ENCODE peak calls at places on chromosomes 4 and X, in seven cellular contexts. Q is gastrocnemius medialis, O is cardiac fibroblast, N is fibroblast of mammary gland, L is astrocyte, R is uterus, H is stomach. K is an unnamed sample.

GRCh38 chrX:21744721-21745120 is 13.2 kb downstream of the SMPX start:
- DNase-seq in H (no peak), Q (no peak), R (no peak), L (no peak), N (no peak), O (no peak), K (no peak)

GRCh38 chr4:184959309-184959708 is 59.0 kb upstream of the HELT start:
- DNase-seq in N (no peak), L (no peak), O (no peak), H (no peak), Q (no peak), R (no peak), K (no peak)

GRCh38 chr4:149145803-149146202 is 669.8 kb downstream of the IQCM start:
- DNase-seq in R (no peak), L (peak; percentile 54), O (no peak), H (no peak), Q (no peak), N (peak; percentile 77), K (no peak)

GRCh38 chrX:8731579-8732395 is at the start of gene ANOS1:
- DNase-seq in N (no peak), Q (peak; percentile 52), R (no peak), O (peak; percentile 68), L (peak; percentile 47), H (peak; percentile 47), K (peak; percentile 71)

GRCh38 chr4:121226362-121226761 is 62.2 kb upstream of the TNIP3 start:
- DNase-seq in O (no peak), L (no peak), R (no peak), Q (no peak), H (no peak), N (no peak), K (no peak)

GRCh38 chrX:17377047-17377692 is 2.2 kb downstream of the NHS start:
- DNase-seq in N (peak; percentile 53), O (no peak), L (peak; percentile 58), H (peak; percentile 48), Q (no peak), R (peak; percentile 42), K (peak; percentile 81)

GRCh38 chr4:76704133-76704881 is 193.6 kb downstream of the SOWAHB start:
- DNase-seq in R (no peak), L (peak; percentile 69), Q (no peak), H (peak; percentile 70), O (peak; percentile 84), N (peak; percentile 61), K (no peak)

GRCh38 chr4:4574792-4575191 is 32.9 kb upstream of the STX18 start:
- DNase-seq in Q (no peak), L (peak; percentile 86), R (peak; percentile 68), H (no peak), O (peak; percentile 87), N (peak; percentile 75), K (no peak)

GRCh38 chrX:42776195-42776594 is 1.8 kb downstream of the PPP1R2C start:
- DNase-seq in N (peak; percentile 17), R (no peak), H (no peak), L (peak; percentile 40), O (peak; percentile 75), Q (no peak), K (no peak)

GRCh38 chr4:4855293-4856070 is 4.0 kb upstream of the MSX1 start:
- DNase-seq in Q (no peak), R (no peak), O (no peak), N (no peak), H (no peak), L (no peak), K (no peak)

GRCh38 chr4:42008011-42008786 is 17.9 kb downstream of the SLC30A9 start:
- DNase-seq in N (no peak), R (no peak), L (no peak), Q (no peak), O (no peak), H (no peak), K (no peak)

GRCh38 chr4:177638871-177639270 is 196.6 kb upstream of the AGA start:
- DNase-seq in O (no peak), Q (no peak), L (no peak), R (no peak), H (no peak), N (no peak), K (no peak)
- H3K4me3 ChIP-seq in O (no peak overlapping the region), Q (no peak overlapping the region), L (no peak overlapping the region), R (no peak overlapping the region), H (no peak overlapping the region), N (no peak overlapping the region), K (no peak overlapping the region)

GRCh38 chrX:105483011-105483410 is 262.5 kb upstream of the TEX13A start:
- DNase-seq in N (peak; percentile 88), O (peak; percentile 69), Q (no peak), H (no peak), R (no peak), L (peak; percentile 26), K (no peak)
- TF ChIP-seq CTCF in N (no peak), O (no peak), Q (no peak), H (no peak), R (no peak), L (no peak), K (no peak)

DNA sequence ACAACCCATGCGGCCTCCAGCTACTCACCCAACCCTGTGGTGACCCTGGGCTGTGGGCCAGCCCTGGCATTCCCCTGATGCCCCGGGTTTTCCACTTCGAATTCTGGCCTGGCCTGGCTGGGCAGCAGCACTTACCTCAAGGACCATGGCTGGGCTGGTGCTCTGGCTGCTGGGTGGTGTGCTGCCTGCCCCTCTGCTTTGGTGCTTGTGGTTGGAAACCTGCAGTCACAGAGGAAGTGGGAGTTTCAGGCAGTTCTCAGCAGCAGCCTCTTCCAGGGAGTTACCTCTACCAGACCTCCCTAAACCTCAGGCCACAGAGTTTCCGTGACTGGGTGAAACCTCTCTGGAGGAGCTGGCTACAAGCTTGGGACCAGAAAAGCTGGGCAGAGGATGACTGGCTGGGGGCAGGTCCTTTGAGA is at the start of gene CXCR3:
- DNase-seq in Q (no peak), O (no peak), R (no peak), L (peak; percentile 40), N (no peak), H (no peak), K (no peak)
- H3K4me3 ChIP-seq in Q (no peak within 1 kb of the TSS), O (no peak within 1 kb of the TSS), R (no peak within 1 kb of the TSS), L (no peak within 1 kb of the TSS), N (no peak within 1 kb of the TSS), H (peak within 1 kb of the TSS; percentile 11), K (no peak within 1 kb of the TSS)

GRCh38 chr4:11949355-11949754 is 520.7 kb upstream of the HS3ST1 start:
- DNase-seq in R (no peak), N (no peak), Q (no peak), L (no peak), O (no peak), H (no peak), K (no peak)

DNA sequence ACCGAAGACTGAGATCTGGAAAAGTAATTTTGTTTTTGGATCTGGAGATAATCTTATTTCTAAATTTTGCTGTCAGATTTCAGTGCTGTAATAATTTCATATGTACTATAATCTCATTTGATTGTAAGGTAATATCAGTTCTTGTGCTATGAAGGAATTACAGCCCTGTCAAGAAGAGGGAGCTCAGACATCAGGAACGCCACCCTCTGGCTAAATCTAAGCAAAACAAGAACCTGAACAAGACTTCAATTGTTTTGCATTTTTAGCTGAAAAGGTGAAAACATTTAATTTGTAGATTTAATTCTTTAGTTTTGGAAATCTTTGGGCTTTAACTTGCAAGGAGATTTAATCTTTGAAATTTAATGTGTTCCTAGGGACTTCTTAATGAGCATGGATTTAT is 525.4 kb upstream of the HS3ST1 start:
- DNase-seq in R (no peak), L (no peak), Q (no peak), O (peak; percentile 84), H (no peak), N (peak; percentile 30), K (no peak)
- TF ChIP-seq CTCF in R (peak; percentile 13), L (peak; percentile 29), Q (no peak), O (peak; percentile 53), H (no peak), N (peak; percentile 30), K (no peak)

GRCh38 chrX:6226646-6227444 is 1.8 kb downstream of the NLGN4X start:
- DNase-seq in N (no peak), L (no peak), Q (no peak), O (no peak), R (no peak), H (no peak), K (no peak)
- H3K4me3 ChIP-seq in N (no peak overlapping the region), L (peak overlapping the region; percentile 52), Q (no peak overlapping the region), O (no peak overlapping the region), R (peak overlapping the region; percentile 26), H (peak overlapping the region; percentile 41), K (peak overlapping the region; percentile 29)

GRCh38 chrX:56763556-56764152 is 34.6 kb downstream of the NBDY start:
- DNase-seq in L (peak; percentile 16), Q (peak; percentile 40), H (peak; percentile 82), N (peak; percentile 77), R (peak; percentile 84), O (no peak), K (no peak)
- TF ChIP-seq CTCF in L (no peak), Q (no peak), H (no peak), N (peak; percentile 37), R (peak; percentile 69), O (no peak), K (no peak)

GRCh38 chrX:20267924-20268701 is 1.4 kb upstream of the RPS6KA3 start:
- DNase-seq in Q (peak; percentile 18), L (peak; percentile 16), R (peak; percentile 61), H (peak; percentile 59), N (no peak), O (peak; percentile 41), K (peak; percentile 42)
- H3K4me3 ChIP-seq in Q (peak overlapping the region; percentile 73), L (peak overlapping the region; percentile 66), R (peak overlapping the region; percentile 58), H (peak overlapping the region; percentile 63), N (peak overlapping the region; percentile 48), O (peak overlapping the region; percentile 67), K (peak overlapping the region; percentile 77)

GRCh38 chrX:149903889-149904748 is 23.1 kb downstream of the MAGEA8 start:
- DNase-seq in Q (no peak), O (peak; percentile 24), L (no peak), R (no peak), H (no peak), N (peak; percentile 1), K (no peak)
- TF ChIP-seq CTCF in Q (no peak), O (peak; percentile 22), L (no peak), R (no peak), H (no peak), N (peak; percentile 10), K (no peak)